ENCODE peak calls at places on chromosomes 12 and 14, in six cellular contexts. D is amygdala; N is adrenal gland; E is NCI-H82; H is sciatic nerve; U is stimulated activated CD4-positive, alpha-beta T cell treated with anti-CD3 and anti-CD28 coated beads, Interleukin-2, amount 100 ng/mL, for 48 hours. C is an unnamed sample.

GRCh38 chr14:73438993-73439392 is 19.4 kb downstream of the NUMB start:
- DNase-seq in E (no peak), H (no peak), U (no peak), N (no peak), D (no peak), C (no peak)

GRCh38 chr12:94638521-94638920 is 11.8 kb downstream of the TMCC3 start:
- DNase-seq in H (no peak), U (no peak), E (no peak), D (no peak), N (no peak), C (no peak)

GRCh38 chr12:56574210-56574609 is 52.6 kb downstream of the RBMS2 start:
- DNase-seq in H (no peak), U (no peak), N (no peak), D (no peak), E (no peak), C (no peak)

GRCh38 chr12:72511493-72511892 is 239.3 kb downstream of the TRHDE start:
- DNase-seq in N (no peak), U (no peak), E (no peak), D (no peak), H (no peak), C (no peak)

GRCh38 chr12:76274699-76275098 is 73.5 kb downstream of the BBS10 start:
- DNase-seq in N (no peak), H (no peak), E (no peak), U (peak), D (no peak), C (no peak)

GRCh38 chr12:123938679-123939480 is 33.8 kb downstream of the CCDC92 start:
- DNase-seq in U (no peak), H (no peak), N (no peak), D (no peak), E (peak), C (no peak)

GRCh38 chr12:131101006-131101405 is 147.3 kb downstream of the ADGRD1 start:
- DNase-seq in E (no peak), D (no peak), N (no peak), U (no peak), H (peak), C (no peak)

GRCh38 chr12:130498589-130499385 is 161.1 kb downstream of the PIWIL1 start:
- DNase-seq in H (no peak), E (no peak), U (no peak), D (no peak), N (no peak), C (no peak)

GRCh38 chr14:37874429-37875109 is 279.1 kb downstream of the TTC6 start:
- DNase-seq in E (peak), U (peak), H (peak), D (peak), N (peak), C (no peak)

GRCh38 chr12:41910578-41911331 is 233.9 kb downstream of the GXYLT1 start:
- DNase-seq in N (no peak), H (no peak), D (no peak), U (no peak), E (no peak), C (no peak)

GRCh38 chr12:110135012-110135411 is 10.9 kb downstream of the IFT81 start:
- DNase-seq in H (no peak), U (no peak), D (no peak), N (no peak), E (no peak), C (no peak)

GRCh38 chr14:68675233-68675577 is 117.7 kb downstream of the ZFP36L1 start:
- DNase-seq in H (no peak), E (no peak), U (no peak), D (no peak), N (no peak), C (no peak)

GRCh38 chr12:50232771-50233209 is 50.5 kb downstream of the LIMA1 start:
- DNase-seq in E (peak), N (no peak), H (no peak), U (no peak), D (no peak), C (no peak)

GRCh38 chr14:83838221-83838620 is 1691.7 kb upstream of the FLRT2 start:
- DNase-seq in U (no peak), E (no peak), D (no peak), H (no peak), N (no peak), C (no peak)

GRCh38 chr12:46364777-46365580 is 7.6 kb downstream of the SLC38A2 start:
- DNase-seq in N (peak), U (no peak), H (peak), D (no peak), E (no peak), C (no peak)

GRCh38 chr14:96064866-96065265 is 25.7 kb downstream of the C14orf132 start:
- DNase-seq in N (no peak), D (no peak), H (peak), E (no peak), U (no peak), C (no peak)

GRCh38 chr12:93519859-93520258 is 52.5 kb downstream of the MRPL42 start:
- DNase-seq in U (no peak), D (no peak), H (no peak), N (no peak), E (peak), C (no peak)

GRCh38 chr12:71730936-71731335 is 23.7 kb upstream of the RAB21 start:
- DNase-seq in U (no peak), D (no peak), H (no peak), N (no peak), E (no peak), C (no peak)

GRCh38 chr14:99410019-99410418 is 70.6 kb downstream of the SETD3 start:
- DNase-seq in D (no peak), U (no peak), E (no peak), N (no peak), H (no peak), C (no peak)

GRCh38 chr12:57401165-57401564 is 29.7 kb downstream of the R3HDM2 start:
- DNase-seq in H (no peak), U (no peak), D (no peak), N (no peak), E (no peak), C (no peak)

GRCh38 chr12:21989819-21990412 is 48.7 kb upstream of the ABCC9 start:
- DNase-seq in H (no peak), N (no peak), U (no peak), D (no peak), E (peak), C (no peak)

GRCh38 chr12:124544311-124544970 is 23.0 kb downstream of the NCOR2 start:
- DNase-seq in D (no peak), U (no peak), E (peak), H (no peak), N (no peak), C (no peak)

GRCh38 chr12:54175130-54175963 is 13.4 kb downstream of the SMUG1 start:
- DNase-seq in U (no peak), H (no peak), N (no peak), E (peak), D (no peak), C (no peak)

GRCh38 chr14:51147183-51147582 is 52.3 kb upstream of the TRIM9 start:
- DNase-seq in E (no peak), N (no peak), H (no peak), D (no peak), U (no peak), C (no peak)

GRCh38 chr12:28222081-28222700 is 31.9 kb downstream of the CCDC91 start:
- DNase-seq in N (no peak), E (no peak), U (peak), D (no peak), H (no peak), C (no peak)

GRCh38 chr14:81516941-81517797 is 16.5 kb downstream of the SEL1L start:
- DNase-seq in E (no peak), D (no peak), U (no peak), N (peak), H (no peak), C (no peak)

GRCh38 chr14:53925201-53925766 is 31.3 kb downstream of the BMP4 start:
- DNase-seq in U (no peak), E (no peak), D (no peak), H (no peak), N (no peak), C (no peak)

GRCh38 chr12:55966408-55967281 is at the start of gene CDK2:
- DNase-seq in E (peak), N (peak), U (peak), D (peak), H (peak), C (no peak)

GRCh38 chr14:104734601-104734990 is 10.6 kb downstream of the ADSS1 start:
- DNase-seq in E (no peak), H (no peak), U (no peak), N (no peak), D (no peak), C (no peak)

GRCh38 chr12:94263011-94263786 is 114.8 kb downstream of the PLXNC1 start:
- DNase-seq in H (no peak), U (peak), N (peak), D (peak), E (no peak), C (no peak)

GRCh38 chr12:80778005-80778541 is 61.4 kb downstream of the MYF5 start:
- DNase-seq in N (peak), D (peak), E (peak), U (peak), H (peak), C (no peak)

GRCh38 chr12:81683881-81684280 is 75.3 kb downstream of the PPFIA2 start:
- DNase-seq in D (no peak), E (no peak), N (no peak), H (no peak), U (no peak), C (no peak)

GRCh38 chr12:607541-608001 is 55.7 kb downstream of the NINJ2 start:
- DNase-seq in E (no peak), D (no peak), H (peak), N (peak), U (no peak), C (no peak)

GRCh38 chr12:15522574-15523187 is 200.4 kb downstream of the PTPRO start:
- DNase-seq in D (no peak), U (no peak), E (peak), N (no peak), H (no peak), C (no peak)

GRCh38 chr14:36333106-36333505 is 12.7 kb upstream of the MBIP start:
- DNase-seq in N (no peak), D (no peak), H (no peak), U (no peak), E (no peak), C (no peak)

GRCh38 chr14:63343878-63344277 is 25.1 kb upstream of the GPHB5 start:
- DNase-seq in U (no peak), E (no peak), N (no peak), D (no peak), H (no peak), C (no peak)

GRCh38 chr12:79927772-79928474 is 7.0 kb downstream of the PPP1R12A start:
- DNase-seq in H (no peak), D (no peak), E (no peak), U (no peak), N (no peak), C (no peak)

GRCh38 chr12:58302487-58303011 is 361.2 kb downstream of the ATP23 start:
- DNase-seq in E (peak), U (no peak), D (no peak), N (peak), H (no peak), C (no peak)

GRCh38 chr12:66678640-66679268 is at the start of gene GRIP1:
- DNase-seq in N (no peak), U (no peak), E (peak), D (peak), H (no peak), C (no peak)